ENCODE peak calls at places on chromosome 1, in nine cellular contexts. W is CD4-positive, CD25-positive, alpha-beta regulatory T cell; G is body of pancreas; O is heart right ventricle; K is iPS DF 6.9; B is H9; R is thoracic aorta; V is A549; A is colonic mucosa. E is an unnamed sample.
A peak's percentile ranks its signal among the peaks of the same experiment; 100 is the strongest.

GRCh38 chr1:159941139-159941866 is 4.1 kb downstream of the IGSF9 start:
- DNase-seq in W (no peak), G (no peak), O (no peak), K (no peak), B (no peak), R (no peak), V (no peak), A (no peak), E (no peak)

GRCh38 chr1:36703526-36704208 is 221.0 kb upstream of the CSF3R start:
- DNase-seq in W (peak; percentile 20), G (peak; percentile 80), O (peak; percentile 69), K (peak; percentile 86), B (peak; percentile 93), R (no peak), V (peak; percentile 59), A (peak; percentile 67), E (peak; percentile 70)

GRCh38 chr1:236858203-236858602 is 63.1 kb downstream of the MTR start:
- DNase-seq in W (no peak), G (no peak), O (no peak), K (no peak), B (no peak), R (no peak), V (no peak), A (no peak), E (no peak)

GRCh38 chr1:65284229-65284628 is 25.1 kb upstream of the DNAJC6 start:
- DNase-seq in W (no peak), G (no peak), O (no peak), K (no peak), B (no peak), R (no peak), V (no peak), A (no peak), E (no peak)

GRCh38 chr1:179314928-179315327 is 21.3 kb downstream of the SOAT1 start:
- DNase-seq in W (no peak), G (no peak), O (no peak), K (no peak), B (no peak), R (no peak), V (no peak), A (no peak), E (no peak)

GRCh38 chr1:978835-979743 is 2.8 kb downstream of the PERM1 start:
- DNase-seq in W (no peak), G (no peak), O (peak; percentile 18), K (no peak), B (no peak), R (no peak), V (no peak), A (no peak), E (no peak)

GRCh38 chr1:6734579-6735397 is 33.2 kb upstream of the DNAJC11 start:
- DNase-seq in W (no peak), G (no peak), O (no peak), K (no peak), B (no peak), R (no peak), V (no peak), A (no peak), E (no peak)

GRCh38 chr1:155910621-155911121 is 478 bp downstream of the RIT1 start:
- DNase-seq in W (peak; percentile 9), G (no peak), O (no peak), K (no peak), B (peak; percentile 44), R (no peak), V (peak; percentile 59), A (peak; percentile 29), E (peak; percentile 34)

GRCh38 chr1:202145325-202146140 is 996 bp upstream of the ARL8A start:
- DNase-seq in W (peak; percentile 14), G (no peak), O (no peak), K (no peak), B (no peak), R (no peak), V (no peak), A (no peak), E (no peak)

GRCh38 chr1:197171531-197171930 is 25.1 kb upstream of the ASPM start:
- DNase-seq in W (no peak), G (no peak), O (no peak), K (no peak), B (no peak), R (no peak), V (no peak), A (no peak), E (no peak)

GRCh38 chr1:214505134-214505533 is 46.3 kb downstream of the PTPN14 start:
- DNase-seq in W (no peak), G (peak; percentile 16), O (no peak), K (no peak), B (peak; percentile 49), R (no peak), V (peak; percentile 17), A (no peak), E (no peak)

GRCh38 chr1:9766759-9767442 is 56.9 kb downstream of the CLSTN1 start:
- DNase-seq in W (no peak), G (peak; percentile 12), O (no peak), K (no peak), B (no peak), R (no peak), V (peak; percentile 81), A (no peak), E (no peak)

GRCh38 chr1:161199506-161200119 is 759 bp upstream of the ADAMTS4 start:
- DNase-seq in W (no peak), G (no peak), O (no peak), K (no peak), B (no peak), R (no peak), V (no peak), A (no peak), E (peak; percentile 24)
- H3K4me1 ChIP-seq in W (peaks cover 47% of the 10 kb centered on the region), G (peaks cover 31% of the 10 kb centered on the region), O (peaks cover 88% of the 10 kb centered on the region), K (peaks cover 24% of the 10 kb centered on the region), B (peaks cover 24% of the 10 kb centered on the region), R (peaks cover 35% of the 10 kb centered on the region), V (peaks cover 29% of the 10 kb centered on the region), A (no peaks in the 10 kb centered on the region), E (peaks cover 26% of the 10 kb centered on the region)

DNA sequence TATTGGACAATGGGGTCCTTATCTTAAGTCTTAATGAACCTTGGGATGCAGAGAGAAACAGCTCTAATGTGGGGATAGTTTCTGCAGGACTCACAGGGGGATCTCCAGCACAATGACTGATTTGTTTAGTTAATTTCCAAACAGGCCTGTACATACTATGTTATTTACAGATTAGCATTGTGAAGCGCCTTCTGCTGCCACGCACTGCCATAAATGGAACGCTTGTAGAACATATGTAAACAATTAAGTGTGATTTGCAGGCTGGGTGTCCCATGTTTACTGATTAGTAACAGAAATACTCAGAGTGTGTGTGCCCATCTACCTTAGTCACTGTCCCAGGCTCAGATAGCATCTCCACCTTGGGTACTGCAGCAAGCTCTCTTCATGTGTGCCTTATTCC is 56.2 kb downstream of the NTPCR start:
- DNase-seq in W (no peak), G (no peak), O (no peak), K (no peak), B (no peak), R (no peak), V (no peak), A (no peak), E (no peak)
- H3K27ac ChIP-seq in W (no peak overlapping the region), G (no peak overlapping the region), O (no peak overlapping the region), K (no peak overlapping the region), B (no peak overlapping the region), R (no peak overlapping the region), V (no peak overlapping the region), A (no peak overlapping the region), E (no peak overlapping the region)

GRCh38 chr1:145981299-145981600 is 15.1 kb downstream of the TXNIP start:
- DNase-seq in W (no peak), G (no peak), O (no peak), K (no peak), B (no peak), R (no peak), V (no peak), A (no peak), E (no peak)
- H3K4me1 ChIP-seq in W (peaks cover 92% of the 10 kb centered on the region), G (peaks cover 91% of the 10 kb centered on the region), O (peaks cover 91% of the 10 kb centered on the region), K (peaks cover 6% of the 10 kb centered on the region), B (peaks cover 17% of the 10 kb centered on the region), R (peaks cover 80% of the 10 kb centered on the region), V (peaks cover 21% of the 10 kb centered on the region), A (peaks cover 33% of the 10 kb centered on the region), E (peaks cover 73% of the 10 kb centered on the region)

GRCh38 chr1:8407652-8408051 is 89.7 kb downstream of the SLC45A1 start:
- DNase-seq in W (peak; percentile 37), G (peak; percentile 32), O (no peak), K (no peak), B (no peak), R (no peak), V (no peak), A (no peak), E (no peak)

GRCh38 chr1:8406946-8407345 is 89.0 kb downstream of the SLC45A1 start:
- DNase-seq in W (no peak), G (no peak), O (no peak), K (no peak), B (no peak), R (no peak), V (no peak), A (no peak), E (no peak)

GRCh38 chr1:8406011-8406410 is 88.1 kb downstream of the SLC45A1 start:
- DNase-seq in W (no peak), G (no peak), O (no peak), K (no peak), B (no peak), R (no peak), V (no peak), A (no peak), E (no peak)

GRCh38 chr1:8402109-8402704 is 84.3 kb downstream of the SLC45A1 start:
- DNase-seq in W (no peak), G (no peak), O (no peak), K (no peak), B (no peak), R (no peak), V (no peak), A (no peak), E (no peak)

GRCh38 chr1:8404450-8405370 is 86.8 kb downstream of the SLC45A1 start:
- DNase-seq in W (no peak), G (no peak), O (no peak), K (no peak), B (no peak), R (no peak), V (no peak), A (peak; percentile 71), E (no peak)
- H3K27ac ChIP-seq in W (peak overlapping the region; percentile 41), G (peak overlapping the region; percentile 51), O (no peak overlapping the region), K (no peak overlapping the region), B (no peak overlapping the region), R (peak overlapping the region; percentile 14), V (no peak overlapping the region), A (no peak overlapping the region), E (no peak overlapping the region)

DNA sequence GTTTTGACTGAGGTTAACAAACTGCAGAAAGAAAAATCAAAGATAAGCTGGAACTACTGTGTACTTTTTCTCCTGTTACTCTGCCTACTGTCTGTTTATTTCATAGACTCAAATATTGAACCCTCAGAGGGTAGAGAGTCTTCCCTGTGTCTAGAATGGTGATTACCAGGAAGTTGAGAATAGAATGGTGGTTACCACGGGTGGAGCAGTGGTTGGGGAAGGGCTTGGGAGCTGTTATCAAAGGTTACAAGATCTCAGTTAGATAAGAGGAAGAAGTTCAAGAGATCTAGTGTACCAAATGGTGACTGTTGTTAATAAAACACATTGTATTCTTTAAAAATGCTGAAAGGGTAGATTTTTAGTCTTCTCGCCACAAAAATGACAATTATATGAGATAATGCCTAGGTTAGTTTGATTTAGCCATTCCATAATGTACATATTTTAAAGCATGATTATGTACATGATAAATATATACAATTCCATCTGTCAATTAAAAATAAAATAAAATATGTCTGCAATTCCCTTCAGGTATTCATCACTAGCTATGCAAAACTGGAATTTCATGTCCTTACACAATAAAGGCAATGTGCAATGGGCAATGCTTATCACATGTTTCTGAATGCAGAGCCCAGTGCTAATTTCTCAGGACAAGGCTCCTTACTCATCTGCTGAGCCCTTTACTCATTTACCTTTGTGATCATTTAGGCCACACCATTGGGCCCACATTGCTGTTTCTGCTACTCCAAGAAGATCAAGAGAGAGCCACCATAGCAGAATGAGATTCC is 474.3 kb upstream of the CAMK1G start:
- DNase-seq in W (no peak), G (no peak), O (no peak), K (no peak), B (no peak), R (no peak), V (no peak), A (peak; percentile 36), E (no peak)
- H3K4me1 ChIP-seq in W (no peaks in the 10 kb centered on the region), G (no peaks in the 10 kb centered on the region), O (no peaks in the 10 kb centered on the region), K (no peaks in the 10 kb centered on the region), B (peaks cover 4% of the 10 kb centered on the region), R (no peaks in the 10 kb centered on the region), V (peaks cover 14% of the 10 kb centered on the region), A (no peaks in the 10 kb centered on the region), E (peaks cover 45% of the 10 kb centered on the region)

E was measured in SJCRH30.